ENCODE peak calls at places on chromosomes 3 and 15, in seven cellular contexts. D is HCT116, A is H1, C is fibroblast of lung, W is H9, G is neuronal stem cell, S is endothelial cell of umbilical vein. Y is an unnamed sample.

GRCh38 chr3:13728487-13728886 is 151.4 kb downstream of the WNT7A start:
- DNase-seq in D (no peak), A (no peak), C (no peak), W (peak; percentile 27), G (no peak), S (no peak), Y (no peak)

GRCh38 chr3:47266709-47267489 is 15.7 kb downstream of the KIF9 start:
- DNase-seq in D (peak; percentile 57), A (no peak), C (peak; percentile 97), W (no peak), G (no peak), S (peak; percentile 87), Y (peak; percentile 72)

GRCh38 chr3:197578376-197578775 is 22.6 kb upstream of the BDH1 start:
- DNase-seq in D (no peak), A (no peak), C (no peak), W (no peak), G (no peak), S (no peak), Y (no peak)

GRCh38 chr3:144677118-144677517 is 705.5 kb downstream of the DIPK2A start:
- DNase-seq in D (no peak), A (no peak), C (no peak), W (no peak), G (no peak), S (peak; percentile 48), Y (no peak)

GRCh38 chr15:77033729-77034619 is 36.9 kb downstream of the TSPAN3 start:
- DNase-seq in D (no peak), A (peak; percentile 46), C (no peak), W (no peak), G (no peak), S (no peak), Y (peak; percentile 10)

GRCh38 chr3:70090322-70090913 is 90.9 kb downstream of the SAMMSON start:
- DNase-seq in D (no peak), A (no peak), C (peak; percentile 53), W (no peak), G (no peak), S (peak; percentile 52), Y (peak; percentile 54)

GRCh38 chr3:127644641-127645040 is 15.7 kb downstream of the PODXL2 start:
- DNase-seq in D (no peak), A (no peak), C (no peak), W (no peak), G (no peak), S (no peak), Y (no peak)

GRCh38 chr3:184192889-184193288 is 6.9 kb downstream of the ABCF3 start:
- DNase-seq in D (no peak), A (no peak), C (no peak), W (no peak), G (no peak), S (no peak), Y (no peak)

GRCh38 chr15:96796841-96797240 is 466.3 kb downstream of the NR2F2 start:
- DNase-seq in D (no peak), A (no peak), C (no peak), W (no peak), G (no peak), S (no peak), Y (no peak)

GRCh38 chr3:196793224-196793623 is 53.6 kb downstream of the PAK2 start:
- DNase-seq in D (peak; percentile 29), A (no peak), C (peak; percentile 66), W (peak; percentile 34), G (no peak), S (peak; percentile 92), Y (peak; percentile 80)

DNA sequence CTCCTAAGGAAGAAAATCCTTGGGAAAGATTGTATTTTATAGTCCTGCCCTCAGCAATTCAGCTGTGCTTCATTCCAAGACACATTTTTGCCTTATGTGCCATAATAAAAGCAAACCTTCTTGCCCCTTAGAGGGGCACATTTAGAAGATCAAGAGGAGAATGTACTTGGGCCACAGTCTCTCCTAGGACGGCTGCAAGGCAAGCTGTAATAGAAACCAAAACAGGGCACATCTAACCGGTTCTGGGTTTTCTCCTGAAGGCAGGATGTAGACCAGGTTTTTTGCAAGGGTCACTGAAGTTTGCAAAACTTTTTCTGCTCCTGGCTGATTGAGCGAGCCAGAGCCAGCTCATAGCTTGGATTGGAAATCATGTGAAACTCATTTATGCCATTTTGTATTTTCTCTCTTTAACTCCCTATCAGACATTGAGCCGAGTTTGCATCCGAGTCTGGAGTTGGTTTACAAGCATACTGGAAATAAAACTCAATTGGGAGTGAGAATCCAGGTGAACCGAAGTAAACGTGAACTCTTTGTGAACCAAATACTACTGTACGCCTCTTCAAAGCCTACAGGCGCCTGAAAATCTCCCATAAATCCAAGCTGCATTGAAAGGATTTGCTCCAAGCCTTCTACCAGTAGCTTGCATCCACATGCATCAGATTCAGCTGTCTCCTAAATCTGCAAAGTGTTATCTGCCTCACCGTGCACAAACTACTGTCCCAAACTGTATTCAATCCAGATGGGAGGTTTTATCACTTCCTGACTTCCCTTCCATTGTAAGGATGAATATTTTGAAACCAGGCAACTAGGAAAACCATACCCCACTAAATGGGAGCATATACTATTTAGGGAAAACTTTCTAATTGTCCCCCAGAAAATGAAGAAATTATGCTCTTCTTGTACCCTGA is 60.9 kb upstream of the TSC22D2 start:
- DNase-seq in D (no peak), A (no peak), C (peak; percentile 23), W (no peak), G (no peak), S (no peak), Y (no peak)
- H2AFZ ChIP-seq in D (peak overlapping the region; percentile 36), A (peak overlapping the region; percentile 92), C (no peak overlapping the region), W (peak overlapping the region; percentile 73), G (peak overlapping the region; percentile 55), S (no peak overlapping the region), Y (peak overlapping the region; percentile 22)

GRCh38 chr3:178201714-178202113 is 334.5 kb upstream of the KCNMB2 start:
- DNase-seq in D (no peak), A (no peak), C (no peak), W (no peak), G (no peak), S (no peak), Y (no peak)

GRCh38 chr3:178203650-178204049 is 332.6 kb upstream of the KCNMB2 start:
- DNase-seq in D (no peak), A (no peak), C (peak; percentile 73), W (no peak), G (no peak), S (no peak), Y (no peak)

GRCh38 chr3:178200316-178200715 is 335.9 kb upstream of the KCNMB2 start:
- DNase-seq in D (no peak), A (no peak), C (no peak), W (no peak), G (no peak), S (no peak), Y (no peak)

GRCh38 chr3:178203152-178203551 is 333.1 kb upstream of the KCNMB2 start:
- DNase-seq in D (no peak), A (no peak), C (peak; percentile 13), W (no peak), G (no peak), S (no peak), Y (no peak)

DNA sequence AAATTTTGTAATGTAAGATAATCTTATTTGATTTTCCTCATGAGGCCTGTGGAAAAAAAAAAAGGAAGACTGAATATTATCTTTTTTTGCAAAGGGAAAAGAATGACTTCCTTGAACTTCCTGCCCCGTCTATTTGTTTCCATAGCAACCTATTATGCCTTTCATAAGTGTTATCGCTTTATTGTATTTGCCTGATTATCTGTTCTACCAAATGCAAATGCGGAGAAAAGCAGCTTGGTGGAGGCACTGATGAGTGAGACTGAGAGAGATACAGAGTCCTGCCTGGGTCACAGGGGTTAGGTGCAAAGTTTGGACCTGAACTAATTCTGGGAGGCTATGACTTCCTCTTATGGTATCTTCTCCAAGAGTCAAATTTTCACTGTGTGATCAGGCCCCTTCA is 334.0 kb upstream of the KCNMB2 start:
- DNase-seq in D (no peak), A (no peak), C (no peak), W (no peak), G (no peak), S (peak; percentile 86), Y (peak; percentile 19)
- H3K4me2 ChIP-seq in D (no peak overlapping the region), A (no peak overlapping the region), C (no peak overlapping the region), W (no peak overlapping the region), G (no peak overlapping the region), S (peak overlapping the region; percentile 32), Y (no peak overlapping the region)

GRCh38 chr3:62824965-62825592 is 50.1 kb downstream of the CADPS start:
- DNase-seq in D (no peak), A (no peak), C (no peak), W (no peak), G (no peak), S (no peak), Y (no peak)
- H2AFZ ChIP-seq in D (no peak overlapping the region), A (no peak overlapping the region), C (no peak overlapping the region), W (no peak overlapping the region), G (no peak overlapping the region), S (no peak overlapping the region), Y (no peak overlapping the region)

DNA sequence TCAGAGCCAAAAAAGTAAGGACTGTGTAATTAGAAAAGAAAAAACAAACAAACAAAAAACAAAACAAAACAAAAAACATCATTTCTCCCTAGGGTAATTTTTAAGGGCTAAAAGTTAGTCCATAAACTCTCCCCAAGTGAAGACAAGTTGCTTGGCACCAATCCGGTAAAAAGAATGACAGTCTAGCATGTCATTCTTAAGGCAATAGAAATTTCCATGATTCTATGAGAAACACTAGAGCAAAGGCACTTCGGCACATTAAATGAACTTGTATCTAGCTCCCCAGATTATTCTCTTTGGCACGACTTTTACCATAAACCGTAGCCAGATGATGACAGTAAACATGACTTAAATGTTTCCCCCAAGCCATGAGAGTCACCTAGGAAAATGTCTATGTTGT is 10.1 kb downstream of the COL8A1 start:
- DNase-seq in D (no peak), A (no peak), C (no peak), W (no peak), G (no peak), S (no peak), Y (no peak)
- H3K4me2 ChIP-seq in D (no peak overlapping the region), A (no peak overlapping the region), C (peak overlapping the region; percentile 68), W (no peak overlapping the region), G (no peak overlapping the region), S (peak overlapping the region; percentile 53), Y (no peak overlapping the region)

GRCh38 chr3:112642912-112643506 is 2.1 kb upstream of the CCDC80 start:
- DNase-seq in D (peak; percentile 77), A (peak; percentile 83), C (peak; percentile 93), W (peak; percentile 87), G (peak; percentile 83), S (peak; percentile 83), Y (peak; percentile 91)

GRCh38 chr3:112638327-112639020 is 2.5 kb downstream of the CCDC80 start:
- DNase-seq in D (no peak), A (no peak), C (no peak), W (no peak), G (no peak), S (no peak), Y (no peak)

GRCh38 chr3:112640864-112641751 is at the start of gene CCDC80:
- DNase-seq in D (peak; percentile 59), A (no peak), C (peak; percentile 98), W (no peak), G (no peak), S (peak; percentile 91), Y (peak; percentile 63)

GRCh38 chr3:112639451-112640332 is 1.3 kb downstream of the CCDC80 start:
- DNase-seq in D (no peak), A (no peak), C (no peak), W (no peak), G (no peak), S (no peak), Y (no peak)

DNA sequence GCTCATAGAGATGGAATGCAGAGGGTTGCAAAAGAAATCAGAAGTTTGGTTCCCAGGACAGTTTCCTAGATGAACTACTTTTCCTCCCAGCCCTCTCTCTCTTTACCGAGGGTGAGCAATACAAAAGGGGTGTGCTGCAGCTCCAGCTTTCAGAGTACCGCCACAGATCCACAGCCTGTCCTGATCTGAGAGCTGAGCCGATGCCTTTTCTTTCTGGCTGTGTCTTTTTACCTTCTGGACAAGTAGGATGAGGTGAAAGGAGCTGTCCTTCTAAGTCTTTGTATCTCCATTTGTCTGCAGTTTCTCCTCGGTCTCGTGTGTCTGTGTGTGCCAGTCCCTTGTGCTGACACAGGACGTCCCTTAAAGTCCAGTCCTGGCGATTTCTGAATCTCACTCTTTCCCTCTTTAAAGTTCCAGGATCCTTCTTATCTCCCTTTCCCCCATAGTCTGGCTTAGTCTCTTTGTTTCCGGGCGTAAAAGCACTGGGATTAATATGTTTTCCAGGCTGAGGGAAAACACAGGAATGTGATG is 545 bp downstream of the CCDC80 start:
- DNase-seq in D (no peak), A (no peak), C (peak; percentile 93), W (no peak), G (no peak), S (peak; percentile 73), Y (peak; percentile 54)
- H2AFZ ChIP-seq in D (no peak overlapping the region), A (peak overlapping the region; percentile 97), C (no peak overlapping the region), W (peak overlapping the region; percentile 82), G (peak overlapping the region; percentile 83), S (peak overlapping the region; percentile 5), Y (peak overlapping the region; percentile 24)